ENCODE peak calls at places on chromosome X, in five cellular contexts. B is fibroblast of lung, A is testis, W is A549, L is left ventricle myocardium inferior. R is an unnamed sample.

GRCh38 chrX:28709421-28709820 is 122.2 kb downstream of the IL1RAPL1 start:
- DNase-seq in B (no peak), A (no peak), W (no peak), L (no peak), R (no peak)

GRCh38 chrX:123425471-123425870 is 241.4 kb downstream of the GRIA3 start:
- DNase-seq in B (no peak), A (no peak), W (no peak), L (no peak), R (no peak)

GRCh38 chrX:44889824-44890223 is 16.8 kb downstream of the KDM6A start:
- DNase-seq in B (no peak), A (no peak), W (no peak), L (no peak), R (no peak)

GRCh38 chrX:123986377-123986776 is 24.9 kb downstream of the STAG2 start:
- DNase-seq in B (no peak), A (no peak), W (no peak), L (no peak), R (no peak)

GRCh38 chrX:112470551-112470950 is 209.2 kb downstream of the LHFPL1 start:
- DNase-seq in B (no peak), A (no peak), W (no peak), L (no peak), R (no peak)

GRCh38 chrX:95059909-95060308 is 1385.9 kb downstream of the FAM133A start:
- DNase-seq in B (no peak), A (no peak), W (no peak), L (no peak), R (no peak)

GRCh38 chrX:118228041-118228440 is 111.4 kb upstream of the KLHL13 start:
- DNase-seq in B (no peak), A (no peak), W (no peak), L (no peak), R (no peak)

GRCh38 chrX:42093756-42094155 is 170.4 kb upstream of the CASK start:
- DNase-seq in B (no peak), A (no peak), W (no peak), L (no peak), R (no peak)

GRCh38 chrX:42094208-42094607 is 170.9 kb upstream of the CASK start:
- DNase-seq in B (no peak), A (no peak), W (no peak), L (no peak), R (no peak)

GRCh38 chrX:150060406-150060805 is 122.1 kb upstream of the EOLA2 start:
- DNase-seq in B (peak), A (no peak), W (no peak), L (no peak), R (no peak)

GRCh38 chrX:140040397-140040796 is 75.1 kb upstream of the CXorf66 start:
- DNase-seq in B (no peak), A (no peak), W (no peak), L (no peak), R (no peak)

GRCh38 chrX:45771560-45772340 is 571.1 kb upstream of the DIPK2B start:
- DNase-seq in B (peak), A (no peak), W (no peak), L (peak), R (peak)

GRCh38 chrX:54452920-54453319 is 12.7 kb downstream of the TSR2 start:
- DNase-seq in B (peak), A (no peak), W (peak), L (no peak), R (no peak)

GRCh38 chrX:19709117-19709811 is 178.1 kb downstream of the SH3KBP1 start:
- DNase-seq in B (no peak), A (no peak), W (no peak), L (no peak), R (no peak)

GRCh38 chrX:96435636-96436035 is 249.0 kb upstream of the DIAPH2 start:
- DNase-seq in B (peak), A (no peak), W (no peak), L (no peak), R (no peak)

GRCh38 chrX:97238632-97239031 is 354.9 kb downstream of the RPA4 start:
- DNase-seq in B (peak), A (no peak), W (peak), L (no peak), R (peak)

GRCh38 chrX:123277821-123278220 is 93.7 kb downstream of the GRIA3 start:
- DNase-seq in B (no peak), A (no peak), W (no peak), L (no peak), R (no peak)

GRCh38 chrX:72202792-72203401 is 21.3 kb downstream of the PIN4 start:
- DNase-seq in B (no peak), A (no peak), W (no peak), L (no peak), R (no peak)

GRCh38 chrX:28223991-28224390 is 242.7 kb upstream of the DCAF8L1 start:
- DNase-seq in B (no peak), A (no peak), W (no peak), L (no peak), R (no peak)

GRCh38 chrX:41935827-41936226 is 12.5 kb upstream of the CASK start:
- DNase-seq in B (no peak), A (no peak), W (no peak), L (no peak), R (no peak)

GRCh38 chrX:1465261-1466231 is 12.8 kb upstream of the ASMTL start:
- DNase-seq in B (no peak), A (no peak), W (no peak), L (no peak), R (no peak)

GRCh38 chrX:129932792-129933321 is 26.9 kb downstream of the UTP14A start:
- DNase-seq in B (no peak), A (peak), W (peak), L (peak), R (no peak)

GRCh38 chrX:2401201-2401589 is 99.6 kb downstream of the DHRSX start:
- DNase-seq in B (no peak), A (no peak), W (no peak), L (no peak), R (no peak)

GRCh38 chrX:21374163-21374993 is at the start of gene CNKSR2:
- DNase-seq in B (peak), A (peak), W (peak), L (peak), R (no peak)

GRCh38 chrX:48826876-48827653 is 752 bp downstream of the ERAS start:
- DNase-seq in B (no peak), A (no peak), W (no peak), L (no peak), R (no peak)

GRCh38 chrX:142089193-142089592 is 115.9 kb downstream of the MAGEC2 start:
- DNase-seq in B (peak), A (no peak), W (peak), L (no peak), R (no peak)

GRCh38 chrX:131704136-131704695 is 160.3 kb downstream of the OR13H1 start:
- DNase-seq in B (no peak), A (peak), W (peak), L (no peak), R (no peak)

GRCh38 chrX:65035451-65035779 is 59.2 kb upstream of the ZC4H2 start:
- DNase-seq in B (peak), A (peak), W (no peak), L (peak), R (no peak)

GRCh38 chrX:65034641-65035450 is 58.6 kb upstream of the ZC4H2 start:
- DNase-seq in B (peak), A (peak), W (peak), L (peak), R (no peak)

DNA sequence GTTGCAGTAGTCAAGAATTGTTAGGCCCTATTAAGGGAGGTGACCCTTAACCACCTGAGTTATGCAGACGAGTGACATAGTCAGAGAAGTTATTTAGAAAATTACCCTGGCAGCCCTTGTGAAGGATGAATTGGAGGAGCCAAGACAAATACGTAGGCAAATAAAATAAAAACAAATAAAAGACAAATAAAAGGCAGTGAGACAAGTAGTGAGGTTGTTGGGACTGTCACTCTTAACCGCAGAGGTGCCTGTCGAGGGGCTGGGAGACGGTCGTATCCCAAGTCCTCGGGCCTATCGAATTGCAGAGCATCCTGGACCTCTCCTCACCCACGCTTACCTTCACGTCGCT is 58.0 kb upstream of the ZC4H2 start:
- DNase-seq in B (no peak), A (no peak), W (no peak), L (no peak), R (no peak)
- H3K4me3 ChIP-seq in B (peak), A (peak), W (peak), L (peak), R (peak)

DNA sequence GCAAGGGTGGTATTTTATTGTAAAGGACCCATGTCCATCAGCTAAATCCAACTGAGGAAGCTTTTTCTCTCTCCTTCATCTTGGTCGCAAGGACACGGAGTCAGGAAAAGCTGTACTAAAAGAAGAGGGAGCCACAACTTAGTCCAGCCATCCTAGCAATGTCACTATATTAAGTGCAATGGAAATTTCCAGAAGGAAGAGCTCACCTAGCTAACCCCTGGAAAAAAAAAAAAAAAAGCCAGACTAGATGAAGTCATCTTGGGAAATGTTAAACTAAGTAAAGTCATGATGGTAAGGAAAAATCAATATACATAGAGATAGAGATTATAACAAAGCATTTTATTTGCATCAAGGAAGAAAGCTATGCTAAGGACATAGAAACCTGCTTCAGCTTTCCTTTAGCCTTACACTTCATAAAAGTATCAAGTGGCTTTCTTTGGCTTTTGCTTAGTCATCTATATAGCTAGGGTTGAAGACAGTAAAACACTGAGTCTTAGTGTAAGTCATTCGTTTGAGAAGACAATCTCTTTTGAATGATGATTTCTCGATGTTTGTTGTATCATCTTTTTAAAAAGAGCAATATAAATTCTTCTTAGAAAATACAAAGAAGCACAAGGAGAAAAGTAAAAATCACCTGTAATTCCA is 18.6 kb upstream of the CA5B start:
- DNase-seq in B (no peak), A (no peak), W (no peak), L (no peak), R (no peak)
- H3K27ac ChIP-seq in B (no peak), A (no peak), W (no peak), L (no peak), R (no peak)

DNA sequence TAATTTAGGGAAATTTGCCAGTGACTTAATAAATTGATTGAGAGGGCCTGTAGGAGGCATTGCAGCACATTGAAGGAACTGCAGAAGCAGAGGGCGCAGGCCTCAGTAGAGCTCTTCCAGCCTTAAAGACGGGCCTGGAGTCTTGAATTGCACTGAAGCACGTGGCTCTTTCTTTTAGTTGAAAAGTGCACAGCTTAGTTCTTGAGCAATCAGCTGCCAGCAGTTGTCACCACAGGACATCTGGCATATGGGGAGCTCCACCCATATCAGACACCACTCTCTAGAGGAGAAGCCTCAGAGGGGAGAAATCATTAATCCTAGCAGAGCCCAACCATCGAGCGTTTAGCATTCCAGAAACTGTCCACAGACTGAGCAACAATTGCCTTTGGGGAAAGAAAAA is 16.0 kb upstream of the FGF16 start:
- DNase-seq in B (peak), A (no peak), W (no peak), L (no peak), R (no peak)
- TF ChIP-seq CTCF in B (peak), A (no peak), W (no peak), L (no peak), R (no peak)

DNA sequence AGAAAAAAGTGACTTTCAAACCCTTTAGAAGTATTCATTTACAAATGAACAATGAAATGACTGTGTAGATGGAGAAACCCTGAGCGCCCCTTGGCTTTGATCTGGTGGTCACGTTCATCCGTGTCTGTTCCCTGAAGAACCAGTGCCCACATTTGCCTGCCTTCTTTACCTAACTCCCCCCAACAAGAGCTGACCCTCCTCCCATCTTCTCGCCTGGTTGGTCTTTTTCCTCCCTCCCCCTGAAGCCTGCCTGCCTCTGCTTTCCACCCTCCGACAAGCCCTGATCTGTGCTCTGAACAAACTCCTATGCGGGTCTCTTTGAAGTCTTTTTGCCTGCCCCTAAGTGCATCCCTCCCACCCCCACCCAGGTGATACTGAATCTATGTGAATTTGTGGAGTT is 18.5 kb downstream of the TBL1X start:
- DNase-seq in B (no peak), A (no peak), W (no peak), L (no peak), R (no peak)
- H3K4me3 ChIP-seq in B (no peak), A (no peak), W (no peak), L (no peak), R (no peak)

GRCh38 chrX:155009994-155010472 is 12.5 kb downstream of the F8 start:
- DNase-seq in B (no peak), A (no peak), W (no peak), L (no peak), R (no peak)
- H3K27ac ChIP-seq in B (no peak), A (peak), W (no peak), L (peak), R (no peak)

DNA sequence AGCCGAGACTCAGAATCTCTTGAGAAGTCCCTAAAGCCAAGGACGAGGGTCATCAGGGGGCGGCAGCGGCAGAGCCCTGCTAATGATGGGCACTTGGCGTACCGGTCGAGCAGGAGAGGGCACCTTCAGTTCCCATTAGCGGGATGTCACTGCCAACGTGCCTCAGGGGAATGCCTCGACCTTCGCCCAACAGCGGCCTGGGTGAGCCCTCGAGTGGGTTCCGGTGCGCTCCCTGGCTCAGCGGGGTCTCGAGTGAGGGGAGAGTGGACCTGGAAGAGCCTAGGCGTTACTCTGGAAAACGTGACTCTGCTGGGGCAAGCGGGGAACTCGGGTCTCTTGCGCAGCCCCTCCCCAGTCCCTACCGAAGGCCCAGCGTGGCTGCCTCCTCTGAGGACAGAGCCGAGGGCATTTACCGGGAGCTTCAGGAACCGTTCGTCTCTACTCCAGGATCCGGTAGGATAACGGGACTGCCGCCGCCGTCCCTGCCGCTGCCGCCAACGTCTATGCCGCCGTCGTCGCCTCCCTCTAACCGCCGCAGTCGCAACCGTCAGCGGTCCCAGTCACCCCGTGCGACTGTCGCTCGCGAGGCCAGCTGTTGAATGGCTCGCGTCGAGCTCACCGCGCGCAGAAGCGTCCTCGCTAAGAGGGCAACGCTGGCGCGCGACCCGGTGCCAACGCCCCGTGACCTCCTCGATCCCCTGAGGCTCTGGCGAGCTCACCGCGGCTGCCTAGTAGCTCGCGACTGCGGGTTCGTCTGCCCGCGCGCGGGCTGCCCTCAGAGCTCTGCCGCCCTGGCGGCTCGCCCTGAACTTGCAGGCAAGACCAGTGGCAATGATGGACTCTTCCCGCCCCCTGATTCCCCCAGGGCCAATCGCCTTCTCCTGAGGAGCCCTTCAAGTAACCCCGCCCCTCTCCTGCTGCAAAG is 37.1 kb downstream of the PGRMC1 start:
- DNase-seq in B (peak), A (peak), W (no peak), L (peak), R (no peak)
- TF ChIP-seq CTCF in B (no peak), A (no peak), W (no peak), L (peak), R (peak)

DNA sequence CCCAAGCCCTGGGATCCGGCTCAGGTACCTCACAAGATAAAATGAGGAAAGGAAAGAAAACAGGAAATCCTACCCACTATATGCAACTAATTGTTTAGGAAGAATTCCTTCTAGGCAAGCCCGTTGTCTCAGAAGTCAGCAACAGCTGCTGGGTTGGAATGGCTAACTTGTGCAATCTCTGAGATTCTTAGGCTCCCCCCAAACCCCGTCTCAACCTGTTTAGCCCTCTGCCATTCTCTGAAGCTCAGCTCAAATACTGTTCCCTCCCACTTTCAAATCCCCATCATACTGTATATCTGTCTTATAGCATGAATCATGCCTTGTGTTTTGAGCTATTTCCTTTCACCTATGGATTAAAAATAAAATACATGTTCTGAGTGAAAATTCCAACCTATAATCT is 28.9 kb downstream of the STARD8 start:
- DNase-seq in B (no peak), A (no peak), W (no peak), L (no peak), R (no peak)
- H3K4me3 ChIP-seq in B (no peak), A (no peak), W (no peak), L (no peak), R (no peak)

GRCh38 chrX:136202889-136203288 is 48.3 kb downstream of the MAP7D3 start:
- DNase-seq in B (peak), A (no peak), W (no peak), L (no peak), R (no peak)

GRCh38 chrX:136206916-136207315 is 44.3 kb downstream of the MAP7D3 start:
- DNase-seq in B (no peak), A (no peak), W (no peak), L (no peak), R (no peak)

GRCh38 chrX:136205882-136206281 is 45.3 kb downstream of the MAP7D3 start:
- DNase-seq in B (no peak), A (no peak), W (no peak), L (no peak), R (no peak)

GRCh38 chrX:136203438-136203837 is 47.8 kb downstream of the MAP7D3 start:
- DNase-seq in B (no peak), A (no peak), W (no peak), L (no peak), R (no peak)

DNA sequence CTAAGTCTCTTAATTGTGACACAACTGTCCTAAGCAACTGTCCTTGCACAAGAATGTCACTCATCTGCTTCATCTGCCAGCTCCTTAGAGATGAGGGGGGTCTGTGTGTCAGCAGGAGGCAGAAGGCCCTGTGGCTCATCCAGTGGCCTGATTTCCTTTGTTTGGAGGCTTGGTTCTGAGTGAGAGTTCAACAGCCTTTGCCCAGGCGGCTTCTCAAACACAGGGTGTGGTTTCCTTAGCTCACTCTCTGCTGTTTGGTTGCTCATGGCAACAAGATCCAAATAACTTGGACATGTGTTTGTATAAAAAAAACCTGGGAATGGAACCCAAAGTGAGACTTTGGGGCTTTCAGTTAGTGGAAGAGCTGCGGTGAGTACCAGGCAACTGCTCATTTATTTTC is 46.6 kb downstream of the MAP7D3 start:
- DNase-seq in B (peak), A (no peak), W (peak), L (no peak), R (no peak)
- H3K27ac ChIP-seq in B (peak), A (no peak), W (peak), L (peak), R (no peak)

DNA sequence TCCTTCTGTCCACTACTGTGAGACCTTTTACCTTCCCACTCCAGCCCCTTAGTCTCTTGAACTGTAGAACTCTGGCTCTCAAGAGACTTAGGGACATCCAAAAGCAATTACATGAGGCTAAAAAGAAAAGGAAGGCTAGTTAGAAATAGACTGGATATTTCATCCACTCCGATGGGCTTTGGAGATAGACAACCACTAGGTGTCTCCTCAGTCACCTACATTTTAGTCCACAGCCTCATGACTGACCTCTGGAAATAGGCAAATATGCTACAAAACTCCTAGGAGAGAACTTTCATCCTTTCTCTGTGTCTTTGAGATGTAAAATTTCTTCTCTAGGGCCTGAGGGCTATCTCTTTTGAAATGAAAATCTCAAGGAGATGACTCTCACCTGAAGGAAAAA is 45.1 kb upstream of the LAMP2 start:
- DNase-seq in B (peak), A (no peak), W (peak), L (no peak), R (no peak)
- TF ChIP-seq CTCF in B (no peak), A (no peak), W (peak), L (peak), R (peak)